ENCODE peak calls at places on chromosomes 2 and 18, in five cellular contexts. H is H1, G is neuronal stem cell, K is trophoblast cell, J is mesenchymal stem cell. Q is an unnamed sample.

GRCh38 chr2:148876589-148877402 is 1.8 kb downstream of the KIF5C start:
- DNase-seq in H (peak), G (peak), K (no peak), J (no peak), Q (peak)

GRCh38 chr2:189350515-189351209 is 90.6 kb upstream of the WDR75 start:
- DNase-seq in H (no peak), G (no peak), K (no peak), J (peak), Q (no peak)

GRCh38 chr18:7479756-7480155 is 87.4 kb upstream of the PTPRM start:
- DNase-seq in H (no peak), G (no peak), K (no peak), J (no peak), Q (no peak)

GRCh38 chr2:222295368-222296041 is 3.3 kb downstream of the PAX3 start:
- DNase-seq in H (no peak), G (no peak), K (no peak), J (no peak), Q (peak)

GRCh38 chr2:107595749-107596148 is 230.9 kb upstream of the RGPD4 start:
- DNase-seq in H (no peak), G (no peak), K (no peak), J (peak), Q (no peak)

GRCh38 chr2:149928026-149928425 is 340.5 kb upstream of the MMADHC start:
- DNase-seq in H (no peak), G (no peak), K (no peak), J (no peak), Q (no peak)

GRCh38 chr2:125526093-125526492 is 1129.9 kb upstream of the GYPC start:
- DNase-seq in H (no peak), G (no peak), K (no peak), J (no peak), Q (peak)

GRCh38 chr2:234394450-234394849 is 102.4 kb downstream of the ARL4C start:
- DNase-seq in H (no peak), G (no peak), K (no peak), J (no peak), Q (no peak)

GRCh38 chr2:127153691-127154158 is 46.8 kb upstream of the BIN1 start:
- DNase-seq in H (no peak), G (no peak), K (no peak), J (peak), Q (no peak)

GRCh38 chr2:238790126-238790820 is 57.6 kb upstream of the TWIST2 start:
- DNase-seq in H (no peak), G (no peak), K (no peak), J (no peak), Q (no peak)

GRCh38 chr2:71801969-71802368 is 345.7 kb downstream of the CYP26B1 start:
- DNase-seq in H (peak), G (peak), K (peak), J (peak), Q (peak)

GRCh38 chr2:239543696-239544095 is 142.9 kb upstream of the HDAC4 start:
- DNase-seq in H (no peak), G (no peak), K (no peak), J (no peak), Q (no peak)

GRCh38 chr2:65404988-65405697 is 27.3 kb downstream of the SPRED2 start:
- DNase-seq in H (no peak), G (no peak), K (no peak), J (no peak), Q (no peak)

GRCh38 chr2:19351914-19352697 is 6.3 kb downstream of the OSR1 start:
- DNase-seq in H (no peak), G (no peak), K (no peak), J (no peak), Q (no peak)

GRCh38 chr2:108958002-108958401 is 31.0 kb downstream of the EDAR start:
- DNase-seq in H (no peak), G (no peak), K (no peak), J (no peak), Q (no peak)

GRCh38 chr2:121360566-121361300 is 75.7 kb upstream of the TFCP2L1 start:
- DNase-seq in H (no peak), G (no peak), K (no peak), J (peak), Q (no peak)

GRCh38 chr2:128466377-128467175 is 147.9 kb upstream of the HS6ST1 start:
- DNase-seq in H (no peak), G (no peak), K (no peak), J (no peak), Q (peak)

GRCh38 chr2:99984781-99985525 is 157.4 kb downstream of the AFF3 start:
- DNase-seq in H (no peak), G (no peak), K (no peak), J (peak), Q (no peak)

GRCh38 chr2:23480991-23481797 is 96.2 kb downstream of the KLHL29 start:
- DNase-seq in H (peak), G (no peak), K (peak), J (peak), Q (peak)

GRCh38 chr18:9974279-9974915 is 60.6 kb downstream of the VAPA start:
- DNase-seq in H (no peak), G (no peak), K (no peak), J (no peak), Q (no peak)

GRCh38 chr2:160270571-160271113 is 70.6 kb upstream of the ITGB6 start:
- DNase-seq in H (no peak), G (no peak), K (peak), J (no peak), Q (peak)

GRCh38 chr18:79469309-79469708 is 73.6 kb downstream of the NFATC1 start:
- DNase-seq in H (no peak), G (no peak), K (no peak), J (no peak), Q (no peak)

GRCh38 chr18:25896178-25896780 is 194.1 kb downstream of the SS18 start:
- DNase-seq in H (no peak), G (peak), K (peak), J (peak), Q (no peak)

GRCh38 chr2:61862085-61862484 is 8.2 kb upstream of the FAM161A start:
- DNase-seq in H (no peak), G (no peak), K (no peak), J (no peak), Q (no peak)

GRCh38 chr2:225076125-225076524 is 33.9 kb upstream of the DOCK10 start:
- DNase-seq in H (no peak), G (no peak), K (no peak), J (no peak), Q (no peak)

GRCh38 chr2:195202163-195202845 is 454.7 kb upstream of the SLC39A10 start:
- DNase-seq in H (no peak), G (no peak), K (no peak), J (no peak), Q (no peak)

GRCh38 chr2:35447816-35448215 is 907.8 kb upstream of the CRIM1 start:
- DNase-seq in H (no peak), G (no peak), K (no peak), J (no peak), Q (no peak)

GRCh38 chr2:160358051-160358450 is 135.6 kb downstream of the RBMS1 start:
- DNase-seq in H (no peak), G (no peak), K (no peak), J (peak), Q (no peak)

GRCh38 chr2:85997016-85997970 is 108.4 kb downstream of the POLR1A start:
- DNase-seq in H (no peak), G (no peak), K (no peak), J (no peak), Q (peak)

GRCh38 chr2:218859994-218860831 is 608 bp downstream of the WNT6 start:
- DNase-seq in H (no peak), G (no peak), K (no peak), J (no peak), Q (no peak)

GRCh38 chr18:60684843-60685513 is 312.4 kb upstream of the MC4R start:
- DNase-seq in H (no peak), G (no peak), K (peak), J (peak), Q (no peak)

GRCh38 chr2:224038049-224038829 is 847 bp downstream of the SERPINE2 start:
- DNase-seq in H (no peak), G (peak), K (peak), J (peak), Q (peak)

GRCh38 chr2:86225581-86225980 is 26.3 kb downstream of the MRPL35 start:
- DNase-seq in H (no peak), G (no peak), K (no peak), J (no peak), Q (no peak)

DNA sequence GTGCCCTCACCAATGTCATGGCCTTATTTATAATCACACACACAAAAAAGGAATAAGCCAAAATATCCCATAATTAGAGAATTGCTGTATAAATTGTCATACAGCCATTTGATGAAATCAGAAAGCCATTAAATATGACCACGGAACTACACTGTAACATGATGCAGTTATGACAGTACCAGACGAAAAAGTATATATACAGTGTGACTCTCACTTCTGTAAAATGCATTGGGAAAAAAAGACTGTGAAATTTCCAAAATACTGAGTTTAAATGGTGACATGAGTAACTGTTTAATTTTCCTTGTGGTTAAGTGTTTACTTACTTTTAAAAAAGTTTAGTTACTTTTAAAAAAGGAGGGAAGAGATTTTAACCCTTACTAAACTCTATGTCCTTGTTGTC is 25.4 kb downstream of the UXS1 start:
- DNase-seq in H (no peak), G (no peak), K (no peak), J (no peak), Q (no peak)
- H2BK12ac ChIP-seq in H (no peak), G (no peak), K (no peak), J (no peak), Q (no peak)

GRCh38 chr2:6071536-6071935 is 379.4 kb downstream of the SOX11 start:
- DNase-seq in H (no peak), G (no peak), K (no peak), J (no peak), Q (no peak)
- H2BK12ac ChIP-seq in H (no peak), G (no peak), K (no peak), J (no peak), Q (no peak)

DNA sequence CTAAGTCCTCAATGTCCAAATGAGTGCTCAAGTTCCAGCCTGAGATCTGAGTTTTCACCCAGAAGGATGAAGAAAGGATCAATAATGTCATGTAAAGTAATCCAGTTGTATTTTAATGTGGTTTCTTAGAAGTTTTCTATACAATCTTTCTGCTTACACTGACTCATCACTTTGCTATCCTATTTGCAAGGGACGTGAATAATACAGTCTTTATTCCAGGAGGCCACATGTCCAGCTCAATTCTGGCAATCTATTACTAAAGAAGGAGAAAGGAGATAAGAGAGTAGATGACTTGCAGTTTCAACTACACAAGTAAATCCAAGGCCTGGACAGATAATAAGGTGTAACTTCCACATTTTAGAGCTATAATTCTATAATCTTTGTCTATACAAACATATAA is 601.1 kb upstream of the SETBP1 start:
- DNase-seq in H (no peak), G (no peak), K (no peak), J (peak), Q (no peak)
- H2BK12ac ChIP-seq in H (no peak), G (no peak), K (no peak), J (no peak), Q (no peak)

GRCh38 chr18:3513481-3513880 is 63.5 kb downstream of the TGIF1 start:
- DNase-seq in H (no peak), G (no peak), K (no peak), J (no peak), Q (no peak)
- H2BK12ac ChIP-seq in H (no peak), G (no peak), K (no peak), J (no peak), Q (no peak)

GRCh38 chr2:15041429-15041837 is 408.9 kb downstream of the LRATD1 start:
- DNase-seq in H (no peak), G (no peak), K (no peak), J (no peak), Q (no peak)

GRCh38 chr2:15040429-15041084 is 408.0 kb downstream of the LRATD1 start:
- DNase-seq in H (no peak), G (no peak), K (no peak), J (no peak), Q (no peak)

GRCh38 chr2:15034860-15035259 is 402.3 kb downstream of the LRATD1 start:
- DNase-seq in H (no peak), G (no peak), K (no peak), J (no peak), Q (no peak)

GRCh38 chr2:15042824-15043223 is 410.3 kb downstream of the LRATD1 start:
- DNase-seq in H (no peak), G (no peak), K (no peak), J (peak), Q (no peak)

DNA sequence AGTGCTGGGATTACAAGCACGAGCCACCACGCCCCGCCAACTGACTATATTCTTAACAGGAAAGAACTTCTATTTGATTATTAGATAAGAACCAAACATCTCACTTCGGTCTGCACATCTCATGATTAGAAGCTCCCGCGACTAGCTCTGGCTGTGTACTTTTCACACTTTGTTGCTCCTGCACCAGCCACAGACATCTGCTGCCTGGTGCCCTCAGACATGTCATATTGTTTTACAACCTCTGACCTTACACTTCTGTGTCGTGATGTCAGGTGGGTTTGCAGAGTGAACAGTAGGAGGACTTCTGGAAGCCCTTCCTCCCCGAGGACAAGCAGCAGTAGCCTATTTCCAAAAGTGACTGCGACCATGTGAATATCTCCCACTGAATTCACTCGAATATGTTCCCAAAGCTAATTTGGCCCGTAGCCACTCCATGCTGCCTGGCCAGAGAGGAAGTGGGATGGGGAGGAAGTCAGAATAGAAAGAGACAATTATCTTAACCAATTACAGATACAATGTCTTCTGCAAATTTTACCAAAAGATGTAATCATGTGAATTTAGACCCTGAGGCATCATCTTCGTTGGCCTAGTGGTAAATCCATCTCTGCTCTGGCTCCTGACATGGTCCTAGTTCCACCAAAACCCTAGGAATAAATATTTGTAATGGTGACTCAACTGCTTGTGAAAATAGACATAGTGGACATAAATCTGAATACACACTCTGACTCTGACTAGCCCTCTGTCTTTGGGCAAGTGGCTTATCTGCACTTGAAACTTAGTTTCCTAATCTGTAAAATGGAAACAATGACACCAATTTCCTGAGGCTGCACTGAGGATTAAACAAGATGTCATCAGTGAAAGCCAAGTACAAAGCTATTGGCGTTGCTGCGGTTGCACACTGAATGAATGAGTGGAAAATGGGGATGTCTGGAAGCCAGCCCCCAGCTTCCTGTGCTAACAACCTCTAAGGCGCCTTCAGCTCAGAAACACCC is 406.2 kb downstream of the LRATD1 start:
- DNase-seq in H (no peak), G (no peak), K (no peak), J (no peak), Q (no peak)
- H2BK12ac ChIP-seq in H (no peak), G (no peak), K (no peak), J (no peak), Q (no peak)

GRCh38 chr2:95271381-95271971 is 2.8 kb upstream of the PROM2 start:
- DNase-seq in H (no peak), G (no peak), K (no peak), J (no peak), Q (peak)
- H2BK12ac ChIP-seq in H (no peak), G (no peak), K (no peak), J (no peak), Q (no peak)

GRCh38 chr2:44999540-44999939 is 9.7 kb downstream of the SIX2 start:
- DNase-seq in H (no peak), G (no peak), K (no peak), J (no peak), Q (no peak)
- H2BK12ac ChIP-seq in H (no peak), G (no peak), K (no peak), J (no peak), Q (no peak)

DNA sequence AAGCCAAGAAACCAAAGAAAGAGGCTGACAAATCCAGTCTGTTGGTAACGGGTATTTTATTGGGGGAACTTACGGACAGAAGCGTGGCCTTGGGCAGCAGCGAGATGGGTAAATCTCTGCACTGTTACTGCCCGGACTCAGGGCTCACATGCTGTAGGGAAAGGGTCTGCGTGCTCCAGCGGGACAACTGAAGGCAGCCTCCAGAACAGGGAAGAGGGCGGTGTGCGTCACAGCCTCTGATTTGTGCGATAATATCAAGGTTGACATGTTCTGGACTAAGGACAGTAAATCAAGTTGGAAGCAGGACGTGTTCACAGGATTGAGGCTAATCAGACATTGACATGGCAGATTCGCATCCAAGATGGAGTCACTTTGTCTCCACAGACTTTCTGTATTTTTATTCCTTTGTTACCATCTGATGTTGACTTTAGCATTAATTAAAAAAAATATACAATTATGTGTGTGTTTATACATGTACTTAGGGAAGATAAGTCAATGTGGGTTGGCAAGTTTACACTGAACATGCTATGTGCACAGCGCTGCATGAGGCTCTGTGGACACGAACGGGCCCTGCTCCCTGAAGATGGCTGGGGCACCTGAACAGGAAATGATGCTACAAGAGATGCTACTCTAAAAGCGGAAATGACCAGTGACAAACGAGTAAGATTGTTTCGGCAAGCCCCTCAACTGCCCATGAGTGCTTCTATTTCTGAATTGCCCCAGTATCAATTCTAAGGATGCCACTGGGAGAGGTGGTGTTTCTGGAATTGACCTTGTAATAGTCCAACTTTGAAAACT is 22.6 kb upstream of the DCDC2C start:
- DNase-seq in H (no peak), G (no peak), K (no peak), J (no peak), Q (no peak)
- H2BK12ac ChIP-seq in H (no peak), G (peak), K (no peak), J (no peak), Q (no peak)

Q was measured in H9.